ENCODE peak calls at places on chromosomes 16 and 17, in four cellular contexts. One of them, this sample, is unnamed.

GRCh38 chr17:2695243-2695960 is 16.2 kb downstream of the CLUH start:
- DNase-seq in left cardiac atrium: no peak
- DNase-seq in AG04450: no peak
- DNase-seq in activated CD4-positive, alpha-beta T cell treated with anti-CD3 and anti-CD28 coated beads for 4 hours: no peak
- DNase-seq in this sample: no peak

GRCh38 chr16:84648595-84649510 is 542 bp downstream of the KLHL36 start:
- DNase-seq in left cardiac atrium: peak
- DNase-seq in AG04450: no peak
- DNase-seq in activated CD4-positive, alpha-beta T cell treated with anti-CD3 and anti-CD28 coated beads for 4 hours: peak
- DNase-seq in this sample: peak

GRCh38 chr16:84194470-84195200 is 3.7 kb downstream of the ADAD2 start:
- DNase-seq in left cardiac atrium: no peak
- DNase-seq in AG04450: no peak
- DNase-seq in activated CD4-positive, alpha-beta T cell treated with anti-CD3 and anti-CD28 coated beads for 4 hours: no peak
- DNase-seq in this sample: no peak

GRCh38 chr17:38746893-38747384 is 1.2 kb downstream of the PCGF2 start:
- DNase-seq in left cardiac atrium: no peak
- DNase-seq in AG04450: no peak
- DNase-seq in activated CD4-positive, alpha-beta T cell treated with anti-CD3 and anti-CD28 coated beads for 4 hours: no peak
- DNase-seq in this sample: no peak

GRCh38 chr17:15121426-15121825 is 143.7 kb downstream of the PMP22 start:
- DNase-seq in left cardiac atrium: no peak
- DNase-seq in AG04450: no peak
- DNase-seq in activated CD4-positive, alpha-beta T cell treated with anti-CD3 and anti-CD28 coated beads for 4 hours: no peak
- DNase-seq in this sample: peak

GRCh38 chr17:62109378-62109902 is 44.4 kb upstream of the MED13 start:
- DNase-seq in left cardiac atrium: no peak
- DNase-seq in AG04450: peak
- DNase-seq in activated CD4-positive, alpha-beta T cell treated with anti-CD3 and anti-CD28 coated beads for 4 hours: peak
- DNase-seq in this sample: peak

GRCh38 chr16:50571786-50572185 is 23.6 kb downstream of the NKD1 start:
- DNase-seq in left cardiac atrium: no peak
- DNase-seq in AG04450: no peak
- DNase-seq in activated CD4-positive, alpha-beta T cell treated with anti-CD3 and anti-CD28 coated beads for 4 hours: no peak
- DNase-seq in this sample: no peak

GRCh38 chr16:23670137-23670776 is 8.4 kb upstream of the PLK1 start:
- DNase-seq in left cardiac atrium: no peak
- DNase-seq in AG04450: peak
- DNase-seq in activated CD4-positive, alpha-beta T cell treated with anti-CD3 and anti-CD28 coated beads for 4 hours: peak
- DNase-seq in this sample: peak

GRCh38 chr17:1229354-1229890 is 40.8 kb upstream of the BHLHA9 start:
- DNase-seq in left cardiac atrium: peak
- DNase-seq in AG04450: no peak
- DNase-seq in activated CD4-positive, alpha-beta T cell treated with anti-CD3 and anti-CD28 coated beads for 4 hours: peak
- DNase-seq in this sample: peak

This sample was measured in mesenchymal stem cell.